ENCODE peak calls at places on chromosomes 1 and 21, in four cellular contexts. One of them, this sample, is unnamed.

GRCh38 chr1:2949966-2950925 is 71.0 kb upstream of the ACTRT2 start:
- DNase-seq in GM12878: no peak
- DNase-seq in H1: no peak
- DNase-seq in K562: no peak
- DNase-seq in this sample: no peak

GRCh38 chr1:185670187-185670627 is 64.0 kb upstream of the HMCN1 start:
- DNase-seq in H1: peak
- DNase-seq in K562: no peak
- DNase-seq in GM12878: no peak
- DNase-seq in this sample: no peak

GRCh38 chr21:38072489-38072888 is 156.2 kb upstream of the KCNJ6 start:
- DNase-seq in K562: no peak
- DNase-seq in GM12878: no peak
- DNase-seq in H1: no peak
- DNase-seq in this sample: no peak

GRCh38 chr1:168907053-168907452 is 178.0 kb upstream of the DPT start:
- DNase-seq in K562: no peak
- DNase-seq in GM12878: no peak
- DNase-seq in H1: no peak
- DNase-seq in this sample: no peak

GRCh38 chr1:3084726-3085125 is 15.7 kb downstream of the PRDM16 start:
- DNase-seq in GM12878: no peak
- DNase-seq in K562: no peak
- DNase-seq in H1: no peak
- DNase-seq in this sample: no peak

GRCh38 chr21:43911015-43911934 is 46.3 kb downstream of the AGPAT3 start:
- DNase-seq in GM12878: no peak
- DNase-seq in K562: no peak
- DNase-seq in H1: no peak
- DNase-seq in this sample: no peak

GRCh38 chr1:116943438-116943837 is 33.7 kb downstream of the PTGFRN start:
- DNase-seq in GM12878: no peak
- DNase-seq in K562: no peak
- DNase-seq in H1: no peak
- DNase-seq in this sample: no peak

GRCh38 chr1:92992066-92992465 is 30.8 kb upstream of the DIPK1A start:
- DNase-seq in H1: no peak
- DNase-seq in GM12878: no peak
- DNase-seq in K562: no peak
- DNase-seq in this sample: no peak

GRCh38 chr1:196160066-196160795 is 448.0 kb downstream of the KCNT2 start:
- DNase-seq in GM12878: no peak
- DNase-seq in H1: no peak
- DNase-seq in K562: no peak
- DNase-seq in this sample: no peak

GRCh38 chr1:59601032-59601431 is 213.7 kb upstream of the HOOK1 start:
- DNase-seq in K562: no peak
- DNase-seq in H1: no peak
- DNase-seq in GM12878: no peak
- DNase-seq in this sample: no peak

GRCh38 chr1:11168731-11169130 is 20.4 kb upstream of the ANGPTL7 start:
- DNase-seq in K562: no peak
- DNase-seq in H1: no peak
- DNase-seq in GM12878: no peak
- DNase-seq in this sample: no peak

GRCh38 chr1:101388904-101389546 is 152.2 kb downstream of the S1PR1 start:
- DNase-seq in H1: no peak
- DNase-seq in GM12878: peak
- DNase-seq in K562: no peak
- DNase-seq in this sample: no peak

GRCh38 chr1:235402457-235403200 is 35.4 kb downstream of the TBCE start:
- DNase-seq in GM12878: no peak
- DNase-seq in H1: peak
- DNase-seq in K562: no peak
- DNase-seq in this sample: no peak

GRCh38 chr1:19757641-19758040 is 42.1 kb downstream of the TMCO4 start:
- DNase-seq in K562: no peak
- DNase-seq in H1: no peak
- DNase-seq in GM12878: no peak
- DNase-seq in this sample: no peak

GRCh38 chr1:169933999-169934725 is 40.5 kb upstream of the SCYL3 start:
- DNase-seq in GM12878: no peak
- DNase-seq in H1: no peak
- DNase-seq in K562: no peak
- DNase-seq in this sample: no peak

GRCh38 chr1:85707990-85708825 is at the start of gene ZNHIT6:
- DNase-seq in K562: peak
- DNase-seq in GM12878: peak
- DNase-seq in H1: peak
- DNase-seq in this sample: peak

GRCh38 chr1:36492491-36492890 is 9.8 kb upstream of the CSF3R start:
- DNase-seq in GM12878: no peak
- DNase-seq in H1: no peak
- DNase-seq in K562: peak
- DNase-seq in this sample: no peak

GRCh38 chr1:109255097-109255651 is 5.8 kb downstream of the CELSR2 start:
- DNase-seq in H1: no peak
- DNase-seq in GM12878: no peak
- DNase-seq in K562: no peak
- DNase-seq in this sample: peak

GRCh38 chr1:55067022-55067781 is 27.9 kb downstream of the PCSK9 start:
- DNase-seq in H1: no peak
- DNase-seq in GM12878: no peak
- DNase-seq in K562: no peak
- DNase-seq in this sample: no peak

GRCh38 chr1:42944207-42944928 is 14.3 kb downstream of the SLC2A1 start:
- DNase-seq in H1: no peak
- DNase-seq in K562: no peak
- DNase-seq in GM12878: no peak
- DNase-seq in this sample: no peak

GRCh38 chr1:42753070-42753469 is 13.0 kb upstream of the CLDN19 start:
- DNase-seq in GM12878: no peak
- DNase-seq in H1: no peak
- DNase-seq in K562: no peak
- DNase-seq in this sample: no peak

GRCh38 chr1:3768811-3769390 is 3.6 kb upstream of the SMIM1 start:
- DNase-seq in K562: no peak
- DNase-seq in GM12878: no peak
- DNase-seq in H1: no peak
- DNase-seq in this sample: no peak

GRCh38 chr1:13479171-13479856 is 34.5 kb downstream of the LRRC38 start:
- DNase-seq in GM12878: no peak
- DNase-seq in K562: no peak
- DNase-seq in H1: no peak
- DNase-seq in this sample: no peak

GRCh38 chr1:112267929-112268328 is 128.1 kb upstream of the CTTNBP2NL start:
- DNase-seq in K562: no peak
- DNase-seq in GM12878: no peak
- DNase-seq in H1: no peak
- DNase-seq in this sample: no peak

DNA sequence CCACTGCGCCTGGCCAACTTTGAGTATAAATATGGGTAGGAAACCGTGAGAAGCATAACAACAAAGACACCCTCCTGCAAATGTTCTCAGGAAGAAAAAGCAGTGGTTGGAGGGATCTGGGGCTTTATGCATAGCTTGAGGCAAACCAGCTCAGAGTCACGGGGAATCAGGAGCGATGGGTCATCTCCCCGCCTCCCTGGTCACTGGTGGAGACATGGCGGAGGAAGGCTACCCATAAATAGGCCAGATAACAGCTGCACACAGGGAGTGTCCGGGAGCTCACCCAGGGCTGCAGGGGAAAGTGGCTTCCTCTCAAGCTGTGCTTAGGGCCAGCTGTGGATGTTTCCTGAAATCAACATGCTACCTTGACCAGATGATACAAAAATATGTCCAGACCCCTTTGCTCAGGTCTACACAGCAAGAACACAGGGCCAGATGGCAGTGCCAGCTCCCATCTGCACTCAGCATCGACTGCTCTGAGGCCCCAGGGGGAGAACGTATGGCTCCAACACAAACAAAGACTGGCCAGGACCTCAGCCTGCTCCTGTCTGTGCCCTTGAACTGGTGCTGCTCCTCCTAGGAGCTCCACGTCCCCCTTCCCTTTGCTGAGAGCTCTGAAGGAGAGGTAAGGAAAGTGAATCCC is 27.1 kb upstream of the RERE start:
- DNase-seq in H1: no peak
- DNase-seq in K562: peak
- DNase-seq in GM12878: no peak
- DNase-seq in this sample: no peak
- TF ChIP-seq POLR2A in H1: no peak
- TF ChIP-seq POLR2A in K562: no peak
- TF ChIP-seq POLR2A in GM12878: no peak
- TF ChIP-seq POLR2A in this sample: no peak

GRCh38 chr1:205915354-205915990 is 27.8 kb downstream of the SLC26A9 start:
- DNase-seq in K562: no peak
- DNase-seq in GM12878: no peak
- DNase-seq in H1: peak
- DNase-seq in this sample: no peak
- TF ChIP-seq TAF1 in K562: no peak
- TF ChIP-seq TAF1 in GM12878: no peak
- TF ChIP-seq TAF1 in H1: no peak
- TF ChIP-seq TAF1 in this sample: no peak

GRCh38 chr1:248825136-248825535 is 579 bp downstream of the SH3BP5L start:
- DNase-seq in GM12878: no peak
- DNase-seq in K562: no peak
- DNase-seq in H1: no peak
- DNase-seq in this sample: no peak

GRCh38 chr1:248831842-248832241 is 6.1 kb upstream of the SH3BP5L start:
- DNase-seq in K562: no peak
- DNase-seq in GM12878: no peak
- DNase-seq in H1: no peak
- DNase-seq in this sample: no peak

GRCh38 chr1:248825573-248825908 is 174 bp downstream of the SH3BP5L start:
- DNase-seq in K562: no peak
- DNase-seq in H1: peak
- DNase-seq in GM12878: no peak
- DNase-seq in this sample: no peak

GRCh38 chr1:248825909-248826760 is at the start of gene SH3BP5L:
- DNase-seq in K562: peak
- DNase-seq in GM12878: peak
- DNase-seq in H1: peak
- DNase-seq in this sample: peak

GRCh38 chr1:248828845-248829244 is 3.1 kb upstream of the SH3BP5L start:
- DNase-seq in H1: no peak
- DNase-seq in K562: peak
- DNase-seq in GM12878: no peak
- DNase-seq in this sample: no peak
- TF ChIP-seq POLR2A in H1: no peak
- TF ChIP-seq POLR2A in K562: no peak
- TF ChIP-seq POLR2A in GM12878: no peak
- TF ChIP-seq POLR2A in this sample: no peak

GRCh38 chr1:39952359-39953110 is 2.4 kb upstream of the MFSD2A start:
- DNase-seq in GM12878: no peak
- DNase-seq in H1: no peak
- DNase-seq in K562: no peak
- DNase-seq in this sample: no peak
- TF ChIP-seq TAF1 in GM12878: no peak
- TF ChIP-seq TAF1 in H1: no peak
- TF ChIP-seq TAF1 in K562: no peak
- TF ChIP-seq TAF1 in this sample: no peak

GRCh38 chr21:45973475-45974072 is 8.0 kb upstream of the COL6A1 start:
- DNase-seq in GM12878: no peak
- DNase-seq in H1: peak
- DNase-seq in K562: peak
- DNase-seq in this sample: peak
- TF ChIP-seq POLR2A in GM12878: peak
- TF ChIP-seq POLR2A in H1: no peak
- TF ChIP-seq POLR2A in K562: no peak
- TF ChIP-seq POLR2A in this sample: no peak

DNA sequence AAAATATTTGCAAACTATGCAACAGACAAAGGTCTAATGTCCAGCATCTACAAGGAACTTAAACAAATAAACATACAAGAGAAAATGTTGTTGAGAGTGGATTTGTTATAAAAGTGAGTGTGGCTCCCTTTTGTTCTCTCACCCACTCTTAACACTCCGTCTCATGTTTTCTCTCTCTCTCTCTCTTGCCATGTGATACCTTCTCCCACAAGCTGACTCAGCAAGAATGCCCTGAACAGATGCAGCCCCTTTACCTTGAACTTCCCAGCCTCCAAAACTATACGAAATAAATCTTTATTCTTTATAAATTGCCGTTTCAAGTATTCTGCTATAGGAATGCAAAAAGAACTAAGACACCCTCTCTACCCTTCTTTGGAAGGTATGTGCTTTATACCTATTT is 234.1 kb downstream of the ADGRL2 start:
- DNase-seq in GM12878: no peak
- DNase-seq in H1: no peak
- DNase-seq in K562: no peak
- DNase-seq in this sample: no peak
- TF ChIP-seq TAF1 in GM12878: no peak
- TF ChIP-seq TAF1 in H1: no peak
- TF ChIP-seq TAF1 in K562: no peak
- TF ChIP-seq TAF1 in this sample: no peak

GRCh38 chr1:52927219-52928082 is at the start of gene SCP2:
- DNase-seq in H1: peak
- DNase-seq in GM12878: no peak
- DNase-seq in K562: peak
- DNase-seq in this sample: peak
- TF ChIP-seq POLR2A in H1: no peak
- TF ChIP-seq POLR2A in GM12878: peak
- TF ChIP-seq POLR2A in K562: peak
- TF ChIP-seq POLR2A in this sample: peak

GRCh38 chr1:38730511-38731397 is 128.8 kb downstream of the RRAGC start:
- DNase-seq in GM12878: no peak
- DNase-seq in H1: no peak
- DNase-seq in K562: no peak
- DNase-seq in this sample: no peak
- TF ChIP-seq TAF1 in GM12878: no peak
- TF ChIP-seq TAF1 in H1: no peak
- TF ChIP-seq TAF1 in K562: no peak
- TF ChIP-seq TAF1 in this sample: no peak